ENCODE peak calls at places on chromosomes 4 and X, in eight cellular contexts. O is NCI-H2029; R is KBM-7; M is bronchial epithelial cell; N is activated CD4-positive, alpha-beta T cell treated with anti-CD3 and anti-CD28 coated beads for 1 hour; D is endothelial cell of umbilical vein; E is Caki2; P is HEK293T. Y is an unnamed sample.

GRCh38 chr4:185071412-185071811 is 53.1 kb downstream of the HELT start:
- DNase-seq in O (no peak), R (no peak), M (no peak), N (no peak), D (no peak), E (no peak), P (no peak), Y (no peak)

GRCh38 chr4:115780268-115780667 is 666.8 kb upstream of the NDST4 start:
- DNase-seq in O (no peak), R (no peak), M (no peak), N (no peak), D (no peak), E (no peak), P (no peak), Y (no peak)

GRCh38 chr4:80153800-80154546 is 43.3 kb upstream of the PRDM8 start:
- DNase-seq in O (no peak), R (no peak), M (peak), N (no peak), D (no peak), E (no peak), P (no peak), Y (no peak)

GRCh38 chr4:151304755-151305154 is 20.6 kb downstream of the SH3D19 start:
- DNase-seq in O (no peak), R (no peak), M (peak), N (no peak), D (peak), E (peak), P (no peak), Y (peak)

GRCh38 chr4:182531555-182532162 is 288.5 kb downstream of the TENM3 start:
- DNase-seq in O (no peak), R (no peak), M (no peak), N (no peak), D (no peak), E (no peak), P (no peak), Y (no peak)

GRCh38 chr4:149884529-149885206 is 69.0 kb upstream of the IQCM start:
- DNase-seq in O (no peak), R (peak), M (peak), N (no peak), D (no peak), E (no peak), P (no peak), Y (no peak)

GRCh38 chr4:51885371-51885770 is 42.4 kb downstream of the DCUN1D4 start:
- DNase-seq in O (no peak), R (peak), M (peak), N (no peak), D (peak), E (peak), P (peak), Y (no peak)

GRCh38 chr4:1174941-1175634 is 2.7 kb upstream of the SPON2 start:
- DNase-seq in O (no peak), R (no peak), M (no peak), N (no peak), D (no peak), E (no peak), P (no peak), Y (no peak)

GRCh38 chr4:102586644-102587021 is 85.5 kb downstream of the NFKB1 start:
- DNase-seq in O (no peak), R (no peak), M (no peak), N (no peak), D (no peak), E (no peak), P (no peak), Y (no peak)

GRCh38 chr4:147246096-147246495 is 234.8 kb upstream of the EDNRA start:
- DNase-seq in O (no peak), R (no peak), M (no peak), N (no peak), D (no peak), E (no peak), P (no peak), Y (no peak)

GRCh38 chr4:68953056-68953455 is 1.5 kb upstream of the UGT2A3 start:
- DNase-seq in O (no peak), R (no peak), M (no peak), N (no peak), D (no peak), E (no peak), P (no peak), Y (no peak)

GRCh38 chr4:53924333-53925049 is 139.9 kb downstream of the CHIC2 start:
- DNase-seq in O (no peak), R (no peak), M (no peak), N (no peak), D (no peak), E (no peak), P (no peak), Y (no peak)

GRCh38 chr4:118920247-118920646 is 31.6 kb downstream of the SYNPO2 start:
- DNase-seq in O (no peak), R (no peak), M (no peak), N (no peak), D (peak), E (no peak), P (no peak), Y (peak)

GRCh38 chrX:115561605-115562491 is 874 bp downstream of the PLS3 start:
- DNase-seq in O (peak), R (peak), M (peak), N (no peak), D (peak), E (peak), P (peak), Y (no peak)